ENCODE peak calls at places on chromosomes 1 and 21, in four cellular contexts. K, T, B and U are unnamed samples.
A peak's percentile ranks its signal among the peaks of the same experiment; 100 is the strongest.

GRCh38 chr1:224116131-224116530 is 2.2 kb downstream of the FBXO28 start:
- DNase-seq in B (peak; percentile 69), K (peak; percentile 9), T (peak; percentile 67), U (no peak)

GRCh38 chr1:186722711-186723309 is 42.6 kb upstream of the PTGS2 start:
- DNase-seq in T (peak; percentile 64), K (peak; percentile 62), B (peak; percentile 41), U (no peak)

GRCh38 chr1:243312962-243313634 is 57.3 kb downstream of the SDCCAG8 start:
- DNase-seq in B (no peak), T (peak; percentile 11), K (no peak), U (no peak)

GRCh38 chr1:220521755-220522154 is 6.2 kb upstream of the MARK1 start:
- DNase-seq in T (no peak), K (no peak), B (no peak), U (no peak)

GRCh38 chr1:70961374-70961773 is 86.2 kb downstream of the PTGER3 start:
- DNase-seq in B (no peak), K (no peak), T (no peak), U (no peak)

GRCh38 chr1:9439074-9439761 is 100.0 kb upstream of the SLC25A33 start:
- DNase-seq in T (peak; percentile 50), B (peak; percentile 34), K (peak; percentile 34), U (no peak)

GRCh38 chr1:234489692-234490065 is 10.7 kb upstream of the TARBP1 start:
- DNase-seq in B (no peak), T (no peak), K (no peak), U (no peak)

GRCh38 chr21:44931137-44931500 is 8.7 kb upstream of the SLX9 start:
- DNase-seq in T (peak; percentile 78), B (peak; percentile 60), K (no peak), U (no peak)

GRCh38 chr1:205918955-205919746 is 24.1 kb downstream of the SLC26A9 start:
- DNase-seq in B (peak; percentile 79), T (peak; percentile 90), K (peak; percentile 77), U (peak; percentile 59)

GRCh38 chr1:182720465-182720864 is 36.1 kb upstream of the RGS8 start:
- DNase-seq in K (peak; percentile 38), T (peak; percentile 15), B (peak; percentile 11), U (no peak)

GRCh38 chr1:210978316-210978993 is 155.5 kb downstream of the KCNH1 start:
- DNase-seq in B (no peak), T (no peak), K (no peak), U (no peak)

GRCh38 chr1:31418626-31419025 is 5.6 kb downstream of the SERINC2 start:
- DNase-seq in T (no peak), B (no peak), K (no peak), U (no peak)

GRCh38 chr1:41726899-41727748 is 191.6 kb downstream of the HIVEP3 start:
- DNase-seq in K (peak; percentile 2), B (no peak), T (no peak), U (no peak)

GRCh38 chr1:196628838-196629237 is 20.6 kb upstream of the KCNT2 start:
- DNase-seq in B (no peak), T (no peak), K (no peak), U (no peak)

GRCh38 chr1:47682198-47682597 is 244.4 kb downstream of the FOXD2 start:
- DNase-seq in B (no peak), T (no peak), K (no peak), U (no peak)

GRCh38 chr21:15874610-15875009 is 144.8 kb downstream of the USP25 start:
- DNase-seq in B (peak; percentile 79), K (no peak), T (no peak), U (no peak)

GRCh38 chr1:149986486-149987296 is 23.8 kb downstream of the OTUD7B start:
- DNase-seq in K (no peak), B (peak; percentile 89), T (peak; percentile 91), U (no peak)

GRCh38 chr1:236523704-236524141 is at the start of gene LGALS8:
- DNase-seq in T (peak; percentile 89), K (peak; percentile 74), B (peak; percentile 84), U (peak; percentile 52)

GRCh38 chr1:89602871-89603404 is 30.0 kb upstream of the LRRC8C start:
- DNase-seq in T (no peak), K (no peak), B (no peak), U (no peak)

GRCh38 chr1:115192200-115192767 is 103.0 kb upstream of the TSPAN2 start:
- DNase-seq in B (no peak), T (no peak), K (no peak), U (no peak)

DNA sequence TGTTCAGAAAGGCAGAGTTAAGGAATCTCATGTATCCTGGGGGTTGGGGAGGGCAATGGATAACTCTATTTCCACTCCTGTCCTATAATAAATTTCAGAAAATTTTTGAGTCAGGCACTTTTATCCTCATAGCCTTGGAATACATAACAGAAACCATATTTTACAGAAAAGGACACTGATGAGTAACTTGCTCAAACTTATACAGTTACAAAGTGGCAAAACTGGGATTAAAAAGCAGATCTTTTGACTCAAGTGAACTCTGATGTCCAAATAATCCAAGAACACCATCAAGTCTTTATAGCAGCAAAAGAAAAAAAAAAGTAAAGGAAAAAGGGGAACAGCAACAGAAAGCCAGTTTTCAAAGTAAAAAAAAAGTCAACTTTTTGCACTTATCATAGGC is 36.9 kb downstream of the PHC2 start:
- DNase-seq in B (no peak), T (no peak), K (no peak), U (no peak)
- TF ChIP-seq CTCF in B (no peak), T (no peak), K (no peak), U (no peak)

GRCh38 chr1:91501527-91501859 is 842 bp downstream of the CDC7 start:
- DNase-seq in B (no peak), T (peak; percentile 57), K (no peak), U (no peak)
- TF ChIP-seq CTCF in B (no peak), T (no peak), K (no peak), U (no peak)

GRCh38 chr1:153272186-153272585 is 12.7 kb downstream of the LORICRIN start:
- DNase-seq in B (no peak), T (no peak), K (no peak), U (no peak)

DNA sequence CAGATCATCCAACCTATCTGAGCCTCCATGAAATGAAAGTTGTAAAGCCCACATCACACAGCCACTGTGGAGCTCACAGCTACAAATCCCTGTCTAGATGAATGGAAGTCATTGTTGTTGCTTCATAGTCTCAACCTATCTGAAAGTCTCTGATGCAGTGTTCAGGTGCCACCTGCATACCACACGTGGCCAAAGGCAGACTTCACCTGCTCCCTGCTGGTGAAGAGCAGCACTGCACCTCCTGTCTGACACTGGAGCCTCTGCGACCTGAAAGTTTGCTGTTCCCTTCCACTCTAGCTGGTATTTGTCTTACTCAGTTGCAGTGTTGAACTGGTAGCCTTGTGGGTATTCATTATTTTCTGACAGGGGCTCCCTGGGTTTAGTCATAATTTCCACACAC is 18.4 kb downstream of the LORICRIN start:
- DNase-seq in K (peak; percentile 71), T (no peak), B (no peak), U (no peak)
- TF ChIP-seq CTCF in K (peak; percentile 78), T (peak; percentile 43), B (peak; percentile 43), U (peak; percentile 68)

DNA sequence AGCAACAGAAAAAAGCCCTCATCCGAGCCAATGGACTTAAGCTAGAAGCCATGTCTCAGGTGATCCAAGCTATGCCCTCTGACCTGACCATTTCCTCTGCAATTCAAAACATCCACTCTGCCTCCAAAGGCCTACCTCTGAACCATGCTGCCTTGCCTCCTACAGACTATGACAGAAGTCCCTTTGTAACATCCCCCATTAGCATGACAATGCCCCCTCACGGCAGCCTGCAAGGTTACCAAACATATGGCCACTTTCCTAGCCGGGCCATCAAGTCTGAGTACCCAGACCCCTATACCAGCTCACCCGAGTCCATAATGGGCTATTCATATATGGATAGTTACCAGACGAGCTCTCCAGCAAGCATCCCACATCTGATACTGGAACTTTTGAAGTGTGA is 20.7 kb downstream of the NR5A2 start:
- DNase-seq in B (no peak), T (no peak), K (no peak), U (no peak)
- TF ChIP-seq CTCF in B (no peak), T (no peak), K (no peak), U (no peak)

GRCh38 chr21:43825936-43826622 is 36.7 kb downstream of the RRP1 start:
- DNase-seq in K (no peak), T (no peak), B (no peak), U (no peak)
- TF ChIP-seq CTCF in K (no peak), T (peak; percentile 26), B (peak; percentile 29), U (peak; percentile 29)